ENCODE peak calls at places on chromosome 17, in ten cellular contexts. One of them, this sample, is unnamed.

GRCh38 chr17:41919165-41919817 is 540 bp upstream of the ACLY start:
- DNase-seq in lung: no peak
- DNase-seq in cardiac muscle cell: no peak
- DNase-seq in GM06990: no peak
- DNase-seq in fibroblast of the aortic adventitia: no peak
- DNase-seq in WTC11: peak
- DNase-seq in kidney: no peak
- DNase-seq in upper lobe of right lung: no peak
- DNase-seq in progenitor cell of endocrine pancreas: no peak
- DNase-seq in Calu3: peak
- DNase-seq in this sample: no peak

GRCh38 chr17:62309381-62309780 is 71.0 kb upstream of the EFCAB3 start:
- DNase-seq in lung: no peak
- DNase-seq in cardiac muscle cell: peak
- DNase-seq in GM06990: no peak
- DNase-seq in fibroblast of the aortic adventitia: no peak
- DNase-seq in WTC11: no peak
- DNase-seq in kidney: no peak
- DNase-seq in upper lobe of right lung: no peak
- DNase-seq in progenitor cell of endocrine pancreas: no peak
- DNase-seq in Calu3: no peak
- DNase-seq in this sample: no peak

GRCh38 chr17:21419299-21420239 is 43.4 kb downstream of the KCNJ12 start:
- DNase-seq in lung: no peak
- DNase-seq in cardiac muscle cell: no peak
- DNase-seq in GM06990: no peak
- DNase-seq in fibroblast of the aortic adventitia: no peak
- DNase-seq in WTC11: peak
- DNase-seq in kidney: peak
- DNase-seq in upper lobe of right lung: peak
- DNase-seq in progenitor cell of endocrine pancreas: no peak
- DNase-seq in Calu3: no peak
- DNase-seq in this sample: no peak

GRCh38 chr17:79202476-79202875 is 127.9 kb downstream of the ENGASE start:
- DNase-seq in lung: no peak
- DNase-seq in cardiac muscle cell: no peak
- DNase-seq in GM06990: no peak
- DNase-seq in fibroblast of the aortic adventitia: no peak
- DNase-seq in WTC11: no peak
- DNase-seq in kidney: no peak
- DNase-seq in upper lobe of right lung: no peak
- DNase-seq in progenitor cell of endocrine pancreas: no peak
- DNase-seq in Calu3: no peak
- DNase-seq in this sample: no peak

GRCh38 chr17:39092672-39093250 is 58.7 kb downstream of the PLXDC1 start:
- DNase-seq in lung: no peak
- DNase-seq in cardiac muscle cell: no peak
- DNase-seq in GM06990: no peak
- DNase-seq in fibroblast of the aortic adventitia: no peak
- DNase-seq in WTC11: no peak
- DNase-seq in kidney: no peak
- DNase-seq in upper lobe of right lung: no peak
- DNase-seq in progenitor cell of endocrine pancreas: no peak
- DNase-seq in Calu3: no peak
- DNase-seq in this sample: peak

GRCh38 chr17:9332164-9332527 is 243.5 kb downstream of the STX8 start:
- DNase-seq in lung: no peak
- DNase-seq in cardiac muscle cell: no peak
- DNase-seq in GM06990: no peak
- DNase-seq in fibroblast of the aortic adventitia: no peak
- DNase-seq in WTC11: no peak
- DNase-seq in kidney: no peak
- DNase-seq in upper lobe of right lung: no peak
- DNase-seq in progenitor cell of endocrine pancreas: no peak
- DNase-seq in Calu3: no peak
- DNase-seq in this sample: peak

GRCh38 chr17:75808905-75809621 is 24.5 kb downstream of the UNK start:
- DNase-seq in lung: no peak
- DNase-seq in cardiac muscle cell: peak
- DNase-seq in GM06990: no peak
- DNase-seq in fibroblast of the aortic adventitia: peak
- DNase-seq in WTC11: no peak
- DNase-seq in kidney: no peak
- DNase-seq in upper lobe of right lung: no peak
- DNase-seq in progenitor cell of endocrine pancreas: no peak
- DNase-seq in Calu3: no peak
- DNase-seq in this sample: peak

GRCh38 chr17:64009571-64010402 is 10.6 kb downstream of the ICAM2 start:
- DNase-seq in lung: no peak
- DNase-seq in cardiac muscle cell: no peak
- DNase-seq in GM06990: no peak
- DNase-seq in fibroblast of the aortic adventitia: no peak
- DNase-seq in WTC11: no peak
- DNase-seq in kidney: no peak
- DNase-seq in upper lobe of right lung: no peak
- DNase-seq in progenitor cell of endocrine pancreas: no peak
- DNase-seq in Calu3: no peak
- DNase-seq in this sample: no peak

GRCh38 chr17:50693041-50693682 is 14.6 kb downstream of the ANKRD40 start:
- DNase-seq in lung: no peak
- DNase-seq in cardiac muscle cell: no peak
- DNase-seq in GM06990: no peak
- DNase-seq in fibroblast of the aortic adventitia: peak
- DNase-seq in WTC11: no peak
- DNase-seq in kidney: no peak
- DNase-seq in upper lobe of right lung: peak
- DNase-seq in progenitor cell of endocrine pancreas: no peak
- DNase-seq in Calu3: no peak
- DNase-seq in this sample: peak

GRCh38 chr17:50696365-50696879 is 11.3 kb downstream of the ANKRD40 start:
- DNase-seq in lung: no peak
- DNase-seq in cardiac muscle cell: no peak
- DNase-seq in GM06990: no peak
- DNase-seq in fibroblast of the aortic adventitia: no peak
- DNase-seq in WTC11: no peak
- DNase-seq in kidney: no peak
- DNase-seq in upper lobe of right lung: no peak
- DNase-seq in progenitor cell of endocrine pancreas: no peak
- DNase-seq in Calu3: no peak
- DNase-seq in this sample: no peak

GRCh38 chr17:50697076-50697475 is 10.6 kb downstream of the ANKRD40 start:
- DNase-seq in lung: no peak
- DNase-seq in cardiac muscle cell: no peak
- DNase-seq in GM06990: no peak
- DNase-seq in fibroblast of the aortic adventitia: no peak
- DNase-seq in WTC11: no peak
- DNase-seq in kidney: peak
- DNase-seq in upper lobe of right lung: peak
- DNase-seq in progenitor cell of endocrine pancreas: no peak
- DNase-seq in Calu3: peak
- DNase-seq in this sample: no peak

GRCh38 chr17:50699410-50699809 is 8.3 kb downstream of the ANKRD40 start:
- DNase-seq in lung: no peak
- DNase-seq in cardiac muscle cell: no peak
- DNase-seq in GM06990: no peak
- DNase-seq in fibroblast of the aortic adventitia: no peak
- DNase-seq in WTC11: no peak
- DNase-seq in kidney: no peak
- DNase-seq in upper lobe of right lung: no peak
- DNase-seq in progenitor cell of endocrine pancreas: no peak
- DNase-seq in Calu3: peak
- DNase-seq in this sample: no peak

DNA sequence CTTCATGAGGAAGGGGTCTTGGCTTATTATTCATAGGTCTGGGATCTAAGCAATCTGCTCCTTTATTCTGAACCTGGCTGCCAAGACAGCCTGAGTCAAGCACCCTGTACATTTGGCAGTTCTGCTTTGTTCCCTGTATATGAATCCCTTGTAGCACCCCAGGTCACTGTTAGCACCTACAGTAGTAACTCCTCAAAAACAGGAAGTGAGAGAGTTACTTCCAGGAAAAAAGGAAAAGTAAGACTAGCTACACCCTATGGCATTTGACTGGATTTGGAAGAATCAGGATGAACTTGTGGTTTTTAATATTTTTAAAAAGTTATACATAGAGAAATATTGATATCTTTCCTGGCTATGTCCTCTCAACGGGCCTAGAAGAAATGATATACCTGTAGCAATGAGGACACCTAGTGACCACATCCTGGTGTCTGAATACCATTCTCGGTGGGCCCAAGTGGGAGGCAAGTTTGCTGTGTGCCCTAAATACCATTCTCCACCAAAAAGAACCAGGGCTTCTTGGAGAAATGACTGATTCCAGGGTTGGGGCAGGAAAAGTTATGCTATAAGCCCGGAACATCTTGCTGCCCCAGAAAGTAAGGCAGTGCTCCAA is 9.9 kb downstream of the ANKRD40 start:
- DNase-seq in lung: no peak
- DNase-seq in cardiac muscle cell: no peak
- DNase-seq in GM06990: no peak
- DNase-seq in fibroblast of the aortic adventitia: no peak
- DNase-seq in WTC11: no peak
- DNase-seq in kidney: no peak
- DNase-seq in upper lobe of right lung: no peak
- DNase-seq in progenitor cell of endocrine pancreas: no peak
- DNase-seq in Calu3: peak
- DNase-seq in this sample: no peak
- TF ChIP-seq CTCF in lung: no peak
- TF ChIP-seq CTCF in cardiac muscle cell: no peak
- TF ChIP-seq CTCF in GM06990: no peak
- TF ChIP-seq CTCF in fibroblast of the aortic adventitia: no peak
- TF ChIP-seq CTCF in WTC11: no peak
- TF ChIP-seq CTCF in kidney: peak
- TF ChIP-seq CTCF in upper lobe of right lung: no peak
- TF ChIP-seq CTCF in progenitor cell of endocrine pancreas: no peak
- TF ChIP-seq CTCF in Calu3: no peak
- TF ChIP-seq CTCF in this sample: no peak

DNA sequence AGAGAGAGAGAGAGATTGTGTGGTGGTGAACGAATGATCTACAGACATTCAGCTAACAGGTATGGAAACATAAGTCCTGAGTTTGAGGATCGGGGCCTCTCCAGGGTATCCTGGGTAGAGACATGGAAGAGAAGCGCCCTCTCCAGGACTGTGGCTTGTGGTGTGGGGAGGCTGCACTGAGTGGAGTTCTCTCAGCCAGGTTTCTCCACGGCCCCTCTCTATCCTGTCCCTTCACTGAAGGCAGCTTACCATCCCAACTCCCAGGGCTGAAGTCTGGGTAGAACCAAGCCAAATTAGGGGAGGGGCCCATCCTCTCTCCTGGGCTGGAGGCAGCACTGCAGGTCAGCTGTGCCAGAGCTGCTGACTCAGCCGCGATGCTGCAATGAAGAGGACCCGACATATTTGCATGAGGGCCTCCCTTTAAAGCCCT is 6.2 kb downstream of the C1QL1 start:
- DNase-seq in lung: no peak
- DNase-seq in cardiac muscle cell: peak
- DNase-seq in GM06990: no peak
- DNase-seq in fibroblast of the aortic adventitia: no peak
- DNase-seq in WTC11: peak
- DNase-seq in kidney: no peak
- DNase-seq in upper lobe of right lung: no peak
- DNase-seq in progenitor cell of endocrine pancreas: no peak
- DNase-seq in Calu3: no peak
- DNase-seq in this sample: no peak
- TF ChIP-seq CTCF in lung: no peak
- TF ChIP-seq CTCF in cardiac muscle cell: no peak
- TF ChIP-seq CTCF in GM06990: peak
- TF ChIP-seq CTCF in fibroblast of the aortic adventitia: no peak
- TF ChIP-seq CTCF in WTC11: no peak
- TF ChIP-seq CTCF in kidney: no peak
- TF ChIP-seq CTCF in upper lobe of right lung: no peak
- TF ChIP-seq CTCF in progenitor cell of endocrine pancreas: no peak
- TF ChIP-seq CTCF in Calu3: no peak
- TF ChIP-seq CTCF in this sample: peak

DNA sequence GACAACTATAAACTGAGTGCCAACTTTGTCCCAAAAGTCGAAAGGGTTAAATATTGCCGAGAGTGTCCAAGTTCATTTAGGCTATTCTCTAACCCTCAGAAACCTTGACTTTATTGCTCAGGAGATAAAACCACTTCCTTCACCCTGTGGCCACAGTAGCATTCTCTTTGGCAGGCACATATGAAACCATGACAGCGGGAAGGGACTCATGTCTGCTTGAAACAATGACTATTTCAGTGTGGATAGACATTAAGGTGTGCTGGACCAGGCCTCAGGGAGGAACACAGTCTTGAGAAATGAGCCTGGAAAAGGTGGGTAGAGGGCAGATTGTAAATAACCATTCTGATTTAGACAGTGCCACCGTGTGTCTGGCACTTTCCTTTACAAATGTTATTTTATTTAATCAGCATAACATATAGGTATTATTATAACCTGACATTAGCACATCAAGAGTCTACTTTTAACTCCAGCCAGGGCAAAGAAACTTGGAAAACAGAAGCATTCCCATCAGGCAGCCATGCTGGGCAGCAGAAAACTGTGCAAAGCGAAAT is 212.6 kb upstream of the ELAC2 start:
- DNase-seq in lung: no peak
- DNase-seq in cardiac muscle cell: no peak
- DNase-seq in GM06990: no peak
- DNase-seq in fibroblast of the aortic adventitia: peak
- DNase-seq in WTC11: no peak
- DNase-seq in kidney: no peak
- DNase-seq in upper lobe of right lung: no peak
- DNase-seq in progenitor cell of endocrine pancreas: no peak
- DNase-seq in Calu3: no peak
- DNase-seq in this sample: no peak
- TF ChIP-seq CTCF in lung: no peak
- TF ChIP-seq CTCF in cardiac muscle cell: no peak
- TF ChIP-seq CTCF in GM06990: no peak
- TF ChIP-seq CTCF in fibroblast of the aortic adventitia: no peak
- TF ChIP-seq CTCF in WTC11: no peak
- TF ChIP-seq CTCF in kidney: no peak
- TF ChIP-seq CTCF in upper lobe of right lung: no peak
- TF ChIP-seq CTCF in progenitor cell of endocrine pancreas: no peak
- TF ChIP-seq CTCF in Calu3: no peak
- TF ChIP-seq CTCF in this sample: no peak

GRCh38 chr17:81082177-81083073 is 47.5 kb downstream of the BAIAP2 start:
- DNase-seq in lung: peak
- DNase-seq in cardiac muscle cell: no peak
- DNase-seq in GM06990: no peak
- DNase-seq in fibroblast of the aortic adventitia: no peak
- DNase-seq in WTC11: no peak
- DNase-seq in kidney: no peak
- DNase-seq in upper lobe of right lung: peak
- DNase-seq in progenitor cell of endocrine pancreas: no peak
- DNase-seq in Calu3: no peak
- DNase-seq in this sample: peak

GRCh38 chr17:81083125-81083765 is 48.3 kb downstream of the BAIAP2 start:
- DNase-seq in lung: peak
- DNase-seq in cardiac muscle cell: no peak
- DNase-seq in GM06990: no peak
- DNase-seq in fibroblast of the aortic adventitia: no peak
- DNase-seq in WTC11: no peak
- DNase-seq in kidney: no peak
- DNase-seq in upper lobe of right lung: peak
- DNase-seq in progenitor cell of endocrine pancreas: peak
- DNase-seq in Calu3: no peak
- DNase-seq in this sample: peak

GRCh38 chr17:81084691-81085419 is 49.9 kb downstream of the BAIAP2 start:
- DNase-seq in lung: peak
- DNase-seq in cardiac muscle cell: no peak
- DNase-seq in GM06990: no peak
- DNase-seq in fibroblast of the aortic adventitia: no peak
- DNase-seq in WTC11: no peak
- DNase-seq in kidney: no peak
- DNase-seq in upper lobe of right lung: peak
- DNase-seq in progenitor cell of endocrine pancreas: no peak
- DNase-seq in Calu3: no peak
- DNase-seq in this sample: no peak

GRCh38 chr17:81086789-81087551 is 52.0 kb downstream of the BAIAP2 start:
- DNase-seq in lung: no peak
- DNase-seq in cardiac muscle cell: no peak
- DNase-seq in GM06990: no peak
- DNase-seq in fibroblast of the aortic adventitia: no peak
- DNase-seq in WTC11: no peak
- DNase-seq in kidney: no peak
- DNase-seq in upper lobe of right lung: no peak
- DNase-seq in progenitor cell of endocrine pancreas: no peak
- DNase-seq in Calu3: no peak
- DNase-seq in this sample: no peak

GRCh38 chr17:81085420-81085911 is 50.5 kb downstream of the BAIAP2 start:
- DNase-seq in lung: no peak
- DNase-seq in cardiac muscle cell: no peak
- DNase-seq in GM06990: no peak
- DNase-seq in fibroblast of the aortic adventitia: no peak
- DNase-seq in WTC11: no peak
- DNase-seq in kidney: no peak
- DNase-seq in upper lobe of right lung: no peak
- DNase-seq in progenitor cell of endocrine pancreas: no peak
- DNase-seq in Calu3: no peak
- DNase-seq in this sample: no peak
- TF ChIP-seq CTCF in lung: no peak
- TF ChIP-seq CTCF in cardiac muscle cell: no peak
- TF ChIP-seq CTCF in GM06990: no peak
- TF ChIP-seq CTCF in fibroblast of the aortic adventitia: no peak
- TF ChIP-seq CTCF in WTC11: no peak
- TF ChIP-seq CTCF in kidney: no peak
- TF ChIP-seq CTCF in upper lobe of right lung: no peak
- TF ChIP-seq CTCF in progenitor cell of endocrine pancreas: no peak
- TF ChIP-seq CTCF in Calu3: no peak
- TF ChIP-seq CTCF in this sample: no peak

This sample was measured in astrocyte of the spinal cord.